ENCODE peak calls at places on chromosome 2, in ten cellular contexts. F, X, G, K, A, I, H, L, O and Z are unnamed samples.

GRCh38 chr2:7951001-7951400 is 730.9 kb upstream of the ID2 start:
- DNase-seq in H (no peak), O (no peak), A (no peak), G (no peak), F (no peak), X (no peak), L (no peak), K (no peak), I (no peak), Z (no peak)

GRCh38 chr2:177193240-177193639 is 19.4 kb upstream of the HNRNPA3 start:
- DNase-seq in A (no peak), L (no peak), F (no peak), G (no peak), H (no peak), X (no peak), K (no peak), O (no peak), I (no peak), Z (no peak)

GRCh38 chr2:163600801-163601200 is 135.0 kb downstream of the FIGN start:
- DNase-seq in G (no peak), X (peak; percentile 5), A (no peak), F (no peak), H (peak; percentile 36), I (no peak), K (no peak), L (no peak), O (no peak), Z (no peak)

GRCh38 chr2:32812316-32812715 is 134.4 kb upstream of the LTBP1 start:
- DNase-seq in A (no peak), X (no peak), L (no peak), H (no peak), K (no peak), O (no peak), G (no peak), I (no peak), F (no peak), Z (no peak)

GRCh38 chr2:12442627-12442928 is 274.2 kb upstream of the TRIB2 start:
- DNase-seq in O (no peak), L (no peak), K (no peak), F (no peak), X (peak; percentile 26), G (no peak), A (no peak), H (no peak), I (no peak), Z (no peak)

GRCh38 chr2:236498369-236498768 is 71.3 kb upstream of the ACKR3 start:
- DNase-seq in F (no peak), A (no peak), K (no peak), O (no peak), I (no peak), H (peak; percentile 18), X (no peak), G (no peak), L (no peak), Z (no peak)

GRCh38 chr2:119252186-119253113 is 28.8 kb downstream of the STEAP3 start:
- DNase-seq in O (no peak), F (no peak), G (no peak), L (no peak), A (no peak), K (no peak), H (no peak), X (peak; percentile 49), I (no peak), Z (no peak)

GRCh38 chr2:487495-488079 is 189.6 kb downstream of the TMEM18 start:
- DNase-seq in H (no peak), K (no peak), O (no peak), F (no peak), L (no peak), X (no peak), G (no peak), I (no peak), A (no peak), Z (no peak)

GRCh38 chr2:30714811-30715709 is 92.2 kb downstream of the CAPN13 start:
- DNase-seq in F (no peak), I (no peak), X (no peak), K (no peak), G (no peak), H (peak; percentile 34), L (no peak), O (no peak), A (no peak), Z (no peak)

GRCh38 chr2:108363048-108363899 is 14.5 kb upstream of the SULT1C4 start:
- DNase-seq in G (no peak), O (no peak), L (no peak), X (no peak), K (no peak), F (no peak), I (no peak), H (no peak), A (no peak), Z (no peak)

GRCh38 chr2:1588051-1588993 is 156.0 kb downstream of the PXDN start:
- DNase-seq in O (no peak), I (no peak), A (no peak), H (no peak), F (no peak), L (no peak), G (no peak), X (no peak), K (no peak), Z (peak; percentile 35)

GRCh38 chr2:109409347-109410020 is 204.3 kb downstream of the SEPTIN10 start:
- DNase-seq in L (no peak), F (no peak), K (no peak), X (no peak), O (no peak), H (no peak), A (no peak), I (no peak), G (no peak), Z (no peak)

GRCh38 chr2:151063271-151063670 is 198.4 kb downstream of the RBM43 start:
- DNase-seq in G (no peak), K (no peak), F (no peak), O (peak; percentile 92), I (no peak), H (no peak), L (no peak), A (no peak), X (no peak), Z (no peak)

GRCh38 chr2:172615862-172616261 is 60.0 kb downstream of the PDK1 start:
- DNase-seq in O (no peak), G (no peak), X (no peak), F (no peak), K (no peak), L (no peak), H (no peak), A (no peak), I (no peak), Z (no peak)

GRCh38 chr2:62705859-62706720 is 577 bp downstream of the EHBP1 start:
- DNase-seq in X (peak; percentile 71), O (peak; percentile 52), G (no peak), I (no peak), H (peak; percentile 77), L (peak; percentile 57), F (peak; percentile 73), A (peak; percentile 60), K (peak; percentile 28), Z (no peak)

GRCh38 chr2:176158306-176158643 is 1.2 kb downstream of the HOXD3 start:
- DNase-seq in H (peak; percentile 33), I (no peak), O (no peak), K (no peak), F (no peak), A (no peak), G (no peak), L (no peak), X (no peak), Z (no peak)

GRCh38 chr2:54657664-54658083 is 65.8 kb upstream of the EML6 start:
- DNase-seq in O (no peak), L (no peak), X (no peak), G (no peak), F (peak; percentile 71), I (no peak), H (peak; percentile 79), A (peak; percentile 61), K (no peak), Z (peak; percentile 69)

GRCh38 chr2:182891611-182892010 is 25.2 kb upstream of the FRZB start:
- DNase-seq in G (no peak), X (no peak), O (no peak), A (no peak), F (no peak), H (no peak), K (no peak), L (no peak), I (no peak), Z (no peak)

GRCh38 chr2:154960802-154961583 is 262.5 kb downstream of the KCNJ3 start:
- DNase-seq in K (no peak), L (no peak), O (no peak), X (no peak), A (no peak), G (no peak), F (no peak), H (no peak), I (no peak), Z (no peak)

GRCh38 chr2:56287974-56288373 is 104.2 kb downstream of the CCDC85A start:
- DNase-seq in F (no peak), G (no peak), L (no peak), K (no peak), I (no peak), H (no peak), O (no peak), X (no peak), A (no peak), Z (no peak)

GRCh38 chr2:221753401-221753800 is 181.3 kb upstream of the EPHA4 start:
- DNase-seq in K (no peak), X (no peak), O (no peak), F (no peak), I (no peak), H (no peak), L (no peak), G (no peak), A (no peak), Z (no peak)

GRCh38 chr2:156845806-156846558 is 409.8 kb downstream of the GPD2 start:
- DNase-seq in A (no peak), K (no peak), O (no peak), X (no peak), H (peak; percentile 11), I (no peak), L (no peak), F (no peak), G (no peak), Z (no peak)

GRCh38 chr2:46246790-46247189 is 50.4 kb upstream of the EPAS1 start:
- DNase-seq in I (no peak), F (no peak), X (no peak), L (no peak), A (no peak), G (no peak), K (no peak), H (no peak), O (no peak), Z (no peak)

GRCh38 chr2:170070778-170071177 is 107.2 kb upstream of the MYO3B start:
- DNase-seq in A (no peak), O (no peak), X (no peak), F (no peak), K (no peak), G (no peak), L (no peak), H (no peak), I (no peak), Z (no peak)

GRCh38 chr2:226799211-226799975 is at the start of gene IRS1:
- DNase-seq in A (peak; percentile 58), G (peak; percentile 52), X (peak; percentile 49), F (peak; percentile 72), O (peak; percentile 37), H (peak; percentile 86), L (peak; percentile 81), K (peak; percentile 70), I (peak; percentile 39), Z (peak; percentile 80)

GRCh38 chr2:31060397-31060796 is 77.8 kb downstream of the GALNT14 start:
- DNase-seq in G (no peak), F (no peak), H (no peak), L (no peak), K (no peak), O (no peak), I (no peak), X (no peak), A (no peak), Z (no peak)

GRCh38 chr2:195319548-195320415 is 337.2 kb upstream of the SLC39A10 start:
- DNase-seq in H (no peak), I (no peak), L (no peak), G (no peak), F (no peak), K (no peak), A (no peak), X (no peak), O (no peak), Z (no peak)

GRCh38 chr2:17620280-17620679 is 79.8 kb downstream of the VSNL1 start:
- DNase-seq in L (peak; percentile 43), X (no peak), F (peak; percentile 30), G (no peak), A (no peak), I (no peak), H (peak; percentile 64), K (no peak), O (no peak), Z (peak; percentile 64)